ENCODE peak calls at places on chromosome 11, in ten cellular contexts. I is right cardiac atrium; S is SHP77; N is MCF 10A; D is type B pancreatic cell; Q is activated CD8-positive, alpha-beta memory T cell treated with anti-CD3 and anti-CD28 coated beads, Interleukin-2, amount 50 U/mL, for 48 hours; W is GM19239; J is lower lobe of right lung; T is endodermal cell; B is ureter. P is an unnamed sample.

GRCh38 chr11:72226701-72227100 is 2.1 kb downstream of the INPPL1 start:
- DNase-seq in I (no peak), S (no peak), N (no peak), D (peak; percentile 40), Q (no peak), W (no peak), J (no peak), T (peak; percentile 33), B (peak; percentile 33), P (no peak)

GRCh38 chr11:133803026-133803425 is 42.3 kb downstream of the SPATA19 start:
- DNase-seq in I (no peak), S (no peak), N (no peak), D (no peak), Q (no peak), W (no peak), J (no peak), T (no peak), B (no peak), P (no peak)

GRCh38 chr11:66464916-66465315 is 1.8 kb upstream of the PELI3 start:
- DNase-seq in I (no peak), S (no peak), N (no peak), D (no peak), Q (no peak), W (no peak), J (no peak), T (no peak), B (no peak), P (no peak)

GRCh38 chr11:125147280-125147679 is 17.3 kb upstream of the PKNOX2 start:
- DNase-seq in I (no peak), S (no peak), N (no peak), D (no peak), Q (no peak), W (no peak), J (no peak), T (no peak), B (no peak), P (no peak)

GRCh38 chr11:45232341-45233080 is 53.6 kb downstream of the SYT13 start:
- DNase-seq in I (no peak), S (no peak), N (no peak), D (no peak), Q (no peak), W (no peak), J (no peak), T (peak; percentile 57), B (no peak), P (peak; percentile 20)

GRCh38 chr11:1707751-1708150 is 10.8 kb downstream of the KRTAP5-6 start:
- DNase-seq in I (no peak), S (no peak), N (no peak), D (no peak), Q (no peak), W (no peak), J (no peak), T (no peak), B (no peak), P (no peak)

GRCh38 chr11:133821776-133822175 is 23.5 kb downstream of the SPATA19 start:
- DNase-seq in I (peak; percentile 60), S (peak; percentile 56), N (peak; percentile 36), D (no peak), Q (no peak), W (peak; percentile 50), J (no peak), T (peak; percentile 93), B (peak; percentile 66), P (peak; percentile 90)

GRCh38 chr11:69375316-69376154 is 81.6 kb downstream of the MYEOV start:
- DNase-seq in I (no peak), S (no peak), N (no peak), D (peak; percentile 53), Q (no peak), W (no peak), J (no peak), T (peak; percentile 38), B (peak; percentile 36), P (no peak)

GRCh38 chr11:14364322-14364721 is 5.3 kb upstream of the RRAS2 start:
- DNase-seq in I (no peak), S (no peak), N (no peak), D (no peak), Q (no peak), W (no peak), J (no peak), T (no peak), B (no peak), P (no peak)

GRCh38 chr11:76604652-76605241 is 65.8 kb downstream of the LRRC32 start:
- DNase-seq in I (peak; percentile 80), S (no peak), N (peak; percentile 27), D (peak; percentile 65), Q (no peak), W (no peak), J (no peak), T (no peak), B (no peak), P (no peak)

GRCh38 chr11:39768214-39768613 is 1691.2 kb downstream of the LRRC4C start:
- DNase-seq in I (no peak), S (no peak), N (no peak), D (no peak), Q (no peak), W (no peak), J (no peak), T (no peak), B (no peak), P (no peak)

GRCh38 chr11:17333799-17334586 is 17.6 kb upstream of the NCR3LG1 start:
- DNase-seq in I (peak; percentile 31), S (no peak), N (no peak), D (no peak), Q (no peak), W (no peak), J (no peak), T (no peak), B (no peak), P (no peak)

GRCh38 chr11:57288771-57289579 is 35.8 kb downstream of the TNKS1BP1 start:
- DNase-seq in I (no peak), S (peak; percentile 56), N (peak; percentile 47), D (no peak), Q (no peak), W (no peak), J (no peak), T (no peak), B (no peak), P (no peak)

GRCh38 chr11:34208266-34209135 is 103.1 kb downstream of the NAT10 start:
- DNase-seq in I (no peak), S (no peak), N (peak; percentile 66), D (no peak), Q (peak; percentile 68), W (no peak), J (no peak), T (no peak), B (no peak), P (no peak)

GRCh38 chr11:8604078-8604723 is 10.2 kb upstream of the STK33 start:
- DNase-seq in I (peak; percentile 56), S (peak; percentile 24), N (peak; percentile 100), D (no peak), Q (peak; percentile 72), W (peak; percentile 31), J (peak; percentile 63), T (peak; percentile 91), B (no peak), P (peak; percentile 75)

GRCh38 chr11:32905028-32905667 is 12.5 kb downstream of the QSER1 start:
- DNase-seq in I (no peak), S (no peak), N (no peak), D (no peak), Q (no peak), W (no peak), J (no peak), T (no peak), B (no peak), P (no peak)

P was measured in mesendoderm.